ENCODE peak calls at places on chromosome 10, in five cellular contexts. O, P, U, F and I are unnamed samples.

GRCh38 chr10:86259901-86260562 is 106.6 kb downstream of the GRID1 start:
- DNase-seq in O (no peak), P (no peak), U (no peak), F (no peak), I (no peak)

GRCh38 chr10:8402469-8403074 is 348.1 kb downstream of the GATA3 start:
- DNase-seq in O (no peak), P (no peak), U (no peak), F (peak; percentile 30), I (no peak)

GRCh38 chr10:47282657-47283018 is 17.4 kb upstream of the GDF10 start:
- DNase-seq in O (no peak), P (no peak), U (no peak), F (no peak), I (no peak)

GRCh38 chr10:4803822-4804221 is 22.2 kb upstream of the AKR1E2 start:
- DNase-seq in O (no peak), P (no peak), U (no peak), F (no peak), I (no peak)

GRCh38 chr10:110803830-110804338 is 67.8 kb upstream of the PDCD4 start:
- DNase-seq in O (no peak), P (peak; percentile 42), U (peak; percentile 75), F (peak; percentile 19), I (peak; percentile 80)

GRCh38 chr10:132422169-132422691 is 25.2 kb downstream of the PWWP2B start:
- DNase-seq in O (no peak), P (no peak), U (no peak), F (no peak), I (no peak)

GRCh38 chr10:107275806-107276205 is 111.3 kb upstream of the SORCS1 start:
- DNase-seq in O (no peak), P (no peak), U (no peak), F (no peak), I (no peak)

GRCh38 chr10:14588084-14588937 is 186.4 kb downstream of the FAM107B start:
- DNase-seq in O (no peak), P (no peak), U (no peak), F (peak; percentile 59), I (peak; percentile 83)

GRCh38 chr10:101031796-101032636 is 982 bp downstream of the SFXN3 start:
- DNase-seq in O (peak; percentile 78), P (peak; percentile 77), U (peak; percentile 53), F (peak; percentile 60), I (peak; percentile 87)

GRCh38 chr10:10527861-10528562 is 489.7 kb upstream of the CELF2 start:
- DNase-seq in O (no peak), P (no peak), U (no peak), F (no peak), I (no peak)

GRCh38 chr10:98848361-98848760 is 387.3 kb downstream of the HPSE2 start:
- DNase-seq in O (no peak), P (no peak), U (no peak), F (no peak), I (no peak)

GRCh38 chr10:114551310-114551972 is 106.6 kb downstream of the ABLIM1 start:
- DNase-seq in O (no peak), P (no peak), U (no peak), F (no peak), I (no peak)

GRCh38 chr10:16570731-16571130 is 49.1 kb upstream of the C1QL3 start:
- DNase-seq in O (no peak), P (no peak), U (no peak), F (no peak), I (no peak)

GRCh38 chr10:118108194-118109026 is 61.7 kb upstream of the RAB11FIP2 start:
- DNase-seq in O (no peak), P (no peak), U (peak; percentile 45), F (no peak), I (peak; percentile 28)

GRCh38 chr10:71138126-71138860 is 74.1 kb upstream of the UNC5B start:
- DNase-seq in O (no peak), P (no peak), U (no peak), F (no peak), I (no peak)

GRCh38 chr10:77687018-77687417 is 49.4 kb upstream of the KCNMA1 start:
- DNase-seq in O (no peak), P (no peak), U (peak; percentile 32), F (no peak), I (no peak)

GRCh38 chr10:86047588-86047987 is 319.0 kb downstream of the GRID1 start:
- DNase-seq in O (no peak), P (no peak), U (no peak), F (peak; percentile 7), I (no peak)

GRCh38 chr10:110083884-110084283 is 76.1 kb downstream of the ADD3 start:
- DNase-seq in O (no peak), P (no peak), U (no peak), F (no peak), I (peak; percentile 34)

GRCh38 chr10:22054946-22055345 is 51.4 kb upstream of the DNAJC1 start:
- DNase-seq in O (no peak), P (no peak), U (no peak), F (no peak), I (no peak)

GRCh38 chr10:31912898-31913847 is 15.5 kb downstream of the ARHGAP12 start:
- DNase-seq in O (no peak), P (no peak), U (no peak), F (no peak), I (no peak)

GRCh38 chr10:90817173-90817889 is 40.5 kb downstream of the HTR7 start:
- DNase-seq in O (no peak), P (no peak), U (no peak), F (no peak), I (no peak)

GRCh38 chr10:96413151-96413787 is 54.5 kb upstream of the OPALIN start:
- DNase-seq in O (no peak), P (no peak), U (no peak), F (no peak), I (no peak)

GRCh38 chr10:31083765-31084184 is 52.1 kb upstream of the ZNF438 start:
- DNase-seq in O (peak; percentile 13), P (no peak), U (peak; percentile 53), F (peak; percentile 68), I (peak; percentile 32)

GRCh38 chr10:132420469-132421376 is 23.7 kb downstream of the PWWP2B start:
- DNase-seq in O (no peak), P (no peak), U (no peak), F (no peak), I (peak; percentile 56)

GRCh38 chr10:104937528-104937927 is 296.4 kb downstream of the SORCS3 start:
- DNase-seq in O (no peak), P (no peak), U (no peak), F (no peak), I (peak; percentile 58)

GRCh38 chr10:94274142-94274787 is 88.5 kb downstream of the NOC3L start:
- DNase-seq in O (no peak), P (no peak), U (no peak), F (no peak), I (peak; percentile 26)